ENCODE peak calls at places on chromosomes 7 and 10, in five cellular contexts. I, A, B, C and U are unnamed samples.

GRCh38 chr7:64874562-64875250 is 28.4 kb upstream of the ZNF273 start:
- DNase-seq in I (no peak), A (no peak), B (no peak), C (no peak), U (no peak)

GRCh38 chr10:24310104-24310503 is 101.2 kb downstream of the KIAA1217 start:
- DNase-seq in I (no peak), A (no peak), B (no peak), C (peak), U (no peak)

GRCh38 chr10:125006921-125007391 is 65.0 kb downstream of the ZRANB1 start:
- DNase-seq in I (peak), A (no peak), B (no peak), C (no peak), U (no peak)

GRCh38 chr10:90798482-90798881 is 59.4 kb downstream of the HTR7 start:
- DNase-seq in I (no peak), A (no peak), B (no peak), C (no peak), U (no peak)

GRCh38 chr10:73873163-73873842 is 1.1 kb downstream of the CAMK2G start:
- DNase-seq in I (no peak), A (no peak), B (no peak), C (no peak), U (no peak)

GRCh38 chr10:110859947-110860376 is 11.8 kb upstream of the PDCD4 start:
- DNase-seq in I (peak), A (no peak), B (peak), C (peak), U (no peak)

GRCh38 chr10:7408003-7408493 is 2.8 kb downstream of the SFMBT2 start:
- DNase-seq in I (no peak), A (no peak), B (no peak), C (no peak), U (no peak)

GRCh38 chr7:158827411-158828342 is 1.6 kb downstream of the ESYT2 start:
- DNase-seq in I (peak), A (no peak), B (no peak), C (peak), U (peak)

GRCh38 chr10:35372329-35372728 is 36.0 kb downstream of the CCNY start:
- DNase-seq in I (no peak), A (no peak), B (no peak), C (peak), U (no peak)

GRCh38 chr7:156752371-156753297 is 112.1 kb downstream of the RNF32 start:
- DNase-seq in I (peak), A (no peak), B (no peak), C (peak), U (no peak)

GRCh38 chr7:75010036-75010435 is 45.5 kb downstream of the CASTOR2 start:
- DNase-seq in I (no peak), A (no peak), B (no peak), C (no peak), U (no peak)

GRCh38 chr7:155420116-155420515 is 37.8 kb upstream of the EN2 start:
- DNase-seq in I (no peak), A (no peak), B (no peak), C (no peak), U (no peak)

GRCh38 chr7:37481722-37482288 is 33.1 kb upstream of the ELMO1 start:
- DNase-seq in I (no peak), A (no peak), B (no peak), C (no peak), U (no peak)